ENCODE peak calls at places on chromosome 20, in seven cellular contexts. P is activated CD8-positive, alpha-beta T cell treated with anti-CD3 and anti-CD28 coated beads for 36 hours; M is RWPE1; G is CD8-positive, alpha-beta T cell; X is tibial artery; D is progenitor cell of endocrine pancreas; R is AG04449. Z is an unnamed sample.

GRCh38 chr20:59771506-59772372 is 161.7 kb downstream of the SYCP2 start:
- DNase-seq in P (no peak), M (no peak), G (no peak), X (peak), D (no peak), R (no peak), Z (no peak)

GRCh38 chr20:62900692-62901584 is 25.4 kb downstream of the DIDO1 start:
- DNase-seq in P (peak), M (peak), G (no peak), X (no peak), D (no peak), R (no peak), Z (no peak)

GRCh38 chr20:39532205-39532604 is 570.1 kb downstream of the DHX35 start:
- DNase-seq in P (no peak), M (no peak), G (no peak), X (no peak), D (no peak), R (no peak), Z (no peak)

GRCh38 chr20:60210779-60211617 is 252.8 kb downstream of the CDH26 start:
- DNase-seq in P (peak), M (peak), G (peak), X (peak), D (peak), R (peak), Z (peak)

GRCh38 chr20:11331096-11331495 is 586.6 kb upstream of the BTBD3 start:
- DNase-seq in P (no peak), M (no peak), G (no peak), X (no peak), D (no peak), R (no peak), Z (no peak)

GRCh38 chr20:51412333-51412761 is 130.2 kb downstream of the NFATC2 start:
- DNase-seq in P (no peak), M (no peak), G (no peak), X (peak), D (no peak), R (peak), Z (no peak)

GRCh38 chr20:24097051-24097450 is 108.5 kb upstream of the GGTLC1 start:
- DNase-seq in P (no peak), M (no peak), G (no peak), X (no peak), D (no peak), R (no peak), Z (no peak)

GRCh38 chr20:52652271-52652670 is 319.9 kb upstream of the TSHZ2 start:
- DNase-seq in P (no peak), M (no peak), G (no peak), X (no peak), D (no peak), R (no peak), Z (no peak)

GRCh38 chr20:10513931-10514575 is 78.9 kb downstream of the SLX4IP start:
- DNase-seq in P (no peak), M (no peak), G (no peak), X (no peak), D (no peak), R (no peak), Z (no peak)

GRCh38 chr20:49557449-49557848 is 10.5 kb downstream of the PTGIS start:
- DNase-seq in P (no peak), M (no peak), G (no peak), X (no peak), D (no peak), R (no peak), Z (no peak)

GRCh38 chr20:61888101-61888865 is 177.4 kb downstream of the TAF4 start:
- DNase-seq in P (no peak), M (no peak), G (no peak), X (no peak), D (no peak), R (no peak), Z (no peak)

GRCh38 chr20:62764156-62764935 is 31.9 kb upstream of the MRGBP start:
- DNase-seq in P (no peak), M (no peak), G (no peak), X (no peak), D (no peak), R (no peak), Z (no peak)

GRCh38 chr20:31819083-31819784 is at the start of gene MYLK2:
- DNase-seq in P (no peak), M (no peak), G (no peak), X (no peak), D (no peak), R (no peak), Z (no peak)

GRCh38 chr20:53826597-53827291 is 233.1 kb upstream of the ZNF217 start:
- DNase-seq in P (no peak), M (no peak), G (no peak), X (no peak), D (no peak), R (no peak), Z (no peak)

GRCh38 chr20:17650816-17651760 is 31.0 kb downstream of the RRBP1 start:
- DNase-seq in P (no peak), M (no peak), G (no peak), X (peak), D (no peak), R (no peak), Z (no peak)

GRCh38 chr20:24780648-24781047 is 168.4 kb upstream of the CST7 start:
- DNase-seq in P (no peak), M (no peak), G (no peak), X (peak), D (no peak), R (no peak), Z (no peak)

GRCh38 chr20:49187330-49188100 is 619 bp downstream of the STAU1 start:
- DNase-seq in P (peak), M (peak), G (peak), X (peak), D (peak), R (no peak), Z (no peak)

GRCh38 chr20:1263853-1264252 is 2.2 kb upstream of the SNPH start:
- DNase-seq in P (no peak), M (no peak), G (no peak), X (no peak), D (no peak), R (no peak), Z (no peak)

GRCh38 chr20:46572790-46573189 is 22.3 kb upstream of the OCSTAMP start:
- DNase-seq in P (no peak), M (no peak), G (no peak), X (no peak), D (no peak), R (no peak), Z (no peak)

GRCh38 chr20:31908424-31908823 is 38.0 kb downstream of the TTLL9 start:
- DNase-seq in P (no peak), M (no peak), G (no peak), X (no peak), D (no peak), R (no peak), Z (no peak)

DNA sequence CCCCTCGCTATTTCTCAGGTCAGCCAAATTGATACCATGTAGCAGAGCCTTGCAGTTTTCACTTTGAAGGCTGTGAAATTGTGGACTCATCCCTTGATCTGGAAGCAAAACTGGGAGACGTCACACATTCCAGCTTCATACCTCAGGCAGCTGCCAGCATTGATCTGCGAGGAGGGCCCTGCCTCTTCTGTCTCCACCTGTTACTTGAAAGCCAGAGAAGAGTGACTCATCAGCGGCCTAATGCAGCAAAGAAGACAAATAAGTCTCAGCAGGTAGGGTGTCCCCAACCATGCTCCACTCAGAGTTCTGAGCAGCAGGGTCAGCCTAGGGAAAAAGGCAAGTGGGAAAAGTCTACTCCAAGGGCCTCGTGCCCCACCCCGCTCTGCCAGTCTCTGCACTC is 69.4 kb upstream of the BMP2 start:
- DNase-seq in P (no peak), M (peak), G (no peak), X (no peak), D (no peak), R (no peak), Z (no peak)
- TF ChIP-seq CTCF in P (no peak), M (no peak), G (no peak), X (no peak), D (no peak), R (no peak), Z (no peak)

GRCh38 chr20:33232486-33233072 is 3.2 kb upstream of the BPIFA1 start:
- DNase-seq in P (peak), M (no peak), G (no peak), X (no peak), D (no peak), R (no peak), Z (no peak)

GRCh38 chr20:33234050-33234449 is 1.7 kb upstream of the BPIFA1 start:
- DNase-seq in P (no peak), M (no peak), G (no peak), X (no peak), D (no peak), R (no peak), Z (no peak)

GRCh38 chr20:33231237-33231636 is 4.6 kb upstream of the BPIFA1 start:
- DNase-seq in P (no peak), M (no peak), G (no peak), X (no peak), D (no peak), R (no peak), Z (no peak)

GRCh38 chr20:33235696-33236095 is at the start of gene BPIFA1:
- DNase-seq in P (no peak), M (no peak), G (no peak), X (no peak), D (no peak), R (no peak), Z (no peak)

DNA sequence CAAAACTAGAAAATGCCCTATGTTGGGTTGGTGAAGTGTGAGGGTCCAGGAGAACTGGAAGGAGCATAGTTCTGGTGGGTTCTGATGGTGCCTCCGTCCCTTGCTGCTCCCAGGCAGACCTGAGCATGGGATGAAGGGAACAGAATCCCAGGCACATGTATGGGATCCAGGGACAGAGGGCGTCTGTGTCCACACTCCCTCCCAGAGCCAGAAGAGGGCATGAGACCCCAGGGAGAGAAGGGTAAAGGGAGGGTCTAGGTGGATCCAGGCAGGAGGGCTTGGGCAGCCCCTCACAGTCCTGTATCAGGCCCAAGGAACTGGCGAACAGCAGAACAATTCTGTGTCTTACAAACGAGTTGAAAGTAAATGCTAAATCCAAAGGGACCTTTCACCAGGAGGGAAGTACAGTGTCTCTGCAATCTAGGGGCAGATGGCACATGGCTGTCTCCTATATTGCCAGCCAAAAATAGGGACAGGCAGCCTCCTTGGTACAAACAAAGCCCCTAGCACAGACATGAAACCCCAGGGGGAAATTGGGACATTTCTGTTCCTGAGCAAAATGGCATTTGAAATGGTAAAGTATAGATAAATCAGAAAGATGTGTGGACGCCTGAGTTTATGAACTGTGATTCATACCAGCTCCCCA is 2.5 kb upstream of the BPIFA1 start:
- DNase-seq in P (no peak), M (no peak), G (no peak), X (no peak), D (no peak), R (no peak), Z (peak)
- TF ChIP-seq CTCF in P (no peak), M (no peak), G (no peak), X (no peak), D (peak), R (no peak), Z (peak)

DNA sequence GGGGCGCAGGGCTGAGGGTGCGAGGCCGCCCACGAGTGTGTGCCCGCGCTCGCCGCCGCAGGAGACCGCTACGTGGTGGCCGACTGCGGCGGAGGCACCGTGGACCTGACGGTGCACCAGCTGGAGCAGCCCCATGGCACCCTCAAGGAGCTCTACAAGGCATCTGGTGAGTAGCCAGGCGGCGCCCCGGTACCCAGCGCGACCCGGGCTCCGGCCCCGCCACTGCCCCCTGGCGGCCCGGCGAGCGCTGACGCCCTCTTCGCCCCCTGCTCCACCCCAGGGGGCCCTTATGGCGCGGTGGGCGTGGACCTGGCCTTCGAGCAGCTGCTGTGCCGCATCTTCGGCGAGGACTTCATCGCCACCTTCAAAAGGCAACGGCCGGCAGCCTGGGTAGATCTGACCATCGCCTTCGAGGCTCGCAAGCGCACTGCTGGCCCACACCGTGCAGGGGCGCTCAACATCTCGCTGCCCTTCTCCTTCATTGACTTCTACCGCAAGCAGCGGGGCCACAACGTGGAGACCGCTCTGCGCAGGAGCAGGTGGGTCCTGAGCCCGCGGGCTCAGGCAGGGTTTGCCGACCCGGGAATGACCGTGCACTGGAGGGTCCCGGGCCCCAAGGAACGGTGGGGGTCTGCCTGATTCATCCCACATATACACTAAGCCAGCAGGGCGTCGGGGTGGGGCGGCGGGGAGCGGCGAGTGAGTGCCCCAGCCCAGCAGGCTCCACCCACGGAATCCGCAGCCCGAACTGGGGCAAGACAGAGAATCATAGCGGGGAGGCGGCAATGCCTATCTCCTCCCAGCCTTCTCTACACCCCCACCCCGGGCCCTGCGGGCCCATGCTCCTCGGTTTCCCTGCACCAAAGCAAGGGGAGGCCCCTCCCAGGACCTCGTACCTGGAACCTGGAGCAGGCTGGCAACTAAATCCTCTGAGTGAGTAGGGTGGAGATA is 17.5 kb downstream of the HSPA12B start:
- DNase-seq in P (peak), M (peak), G (no peak), X (no peak), D (peak), R (no peak), Z (peak)
- TF ChIP-seq CTCF in P (peak), M (peak), G (no peak), X (peak), D (peak), R (peak), Z (peak)

DNA sequence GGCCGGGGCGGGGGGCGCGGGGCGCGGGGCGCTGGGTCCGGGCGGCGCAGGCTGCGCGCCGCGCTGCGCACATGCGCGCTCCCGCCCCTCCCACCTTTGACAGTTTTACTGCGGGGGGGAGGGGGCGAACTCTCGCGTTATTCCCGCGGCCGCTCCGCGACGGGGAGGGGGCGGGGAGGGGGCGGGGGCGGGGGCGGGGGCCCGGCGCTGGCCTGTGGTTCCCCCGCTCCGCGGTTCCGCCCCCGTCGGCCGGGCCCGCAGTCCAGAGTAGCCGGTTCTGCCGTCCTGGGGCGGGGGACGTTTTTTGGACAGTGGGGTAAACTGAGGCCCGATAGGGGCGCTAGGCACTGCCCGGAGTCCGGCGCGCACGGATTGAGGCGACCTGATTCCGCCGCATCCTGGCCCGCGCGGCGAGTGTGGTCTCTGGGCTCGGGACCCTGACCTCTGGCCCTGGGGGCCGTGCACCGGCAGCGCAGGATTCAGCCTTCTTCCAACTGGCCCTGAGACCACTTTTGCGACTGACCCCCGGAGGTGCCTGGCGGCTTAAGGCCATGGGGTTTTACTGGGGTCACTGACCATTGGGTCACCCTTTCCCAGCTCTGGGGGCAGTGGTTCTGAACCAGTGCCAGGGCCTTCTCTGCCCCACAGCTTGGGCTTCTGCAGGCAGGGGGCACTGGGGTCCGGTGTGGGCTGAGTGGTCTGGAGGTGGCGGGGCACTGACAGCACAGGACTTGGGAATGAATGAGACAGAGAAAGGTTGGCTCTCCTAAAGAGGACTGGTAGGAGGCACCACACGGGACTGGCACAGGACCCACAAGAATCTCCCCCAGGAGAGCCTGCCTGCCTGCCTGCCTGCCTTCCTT is at the start of gene ZNF512B:
- DNase-seq in P (peak), M (peak), G (peak), X (no peak), D (peak), R (no peak), Z (peak)
- TF ChIP-seq CTCF in P (no peak), M (no peak), G (no peak), X (no peak), D (no peak), R (no peak), Z (no peak)

DNA sequence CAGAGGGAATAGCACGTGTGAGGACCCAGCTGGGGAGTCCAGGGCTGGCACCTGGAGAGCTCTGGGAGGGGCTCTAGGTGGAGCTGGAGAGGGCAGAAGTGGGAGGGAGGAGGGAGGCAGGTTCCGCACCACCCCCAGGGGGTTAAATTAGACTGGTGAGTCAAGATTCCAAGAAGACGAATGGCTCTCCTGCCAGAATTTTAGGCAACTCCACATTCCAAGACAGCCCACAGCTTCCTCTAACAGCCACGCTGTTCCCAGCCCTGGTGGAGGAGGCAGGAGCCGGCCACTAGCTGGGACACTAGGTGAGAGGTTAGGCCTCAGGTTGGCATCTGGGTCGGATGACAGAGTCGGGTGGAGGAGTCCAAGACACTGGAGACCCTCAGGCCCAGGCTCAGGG is 60.2 kb downstream of the TFAP2C start:
- DNase-seq in P (no peak), M (peak), G (no peak), X (no peak), D (no peak), R (no peak), Z (peak)
- TF ChIP-seq CTCF in P (no peak), M (no peak), G (no peak), X (no peak), D (no peak), R (no peak), Z (no peak)

GRCh38 chr20:58636983-58637421 is 14.1 kb upstream of the STX16 start:
- DNase-seq in P (no peak), M (no peak), G (no peak), X (no peak), D (no peak), R (no peak), Z (no peak)
- TF ChIP-seq CTCF in P (no peak), M (no peak), G (no peak), X (no peak), D (peak), R (no peak), Z (peak)